ENCODE peak calls at places on chromosome 5, in nine cellular contexts. One of them, this sample, is unnamed.

GRCh38 chr5:172482156-172483020 is 28.1 kb upstream of the SH3PXD2B start:
- DNase-seq in heart left ventricle: no peak
- DNase-seq in lower leg skin: no peak
- DNase-seq in psoas muscle: no peak
- DNase-seq in pancreas: no peak
- DNase-seq in AG04449: no peak
- DNase-seq in kidney: no peak
- DNase-seq in colonic mucosa: no peak
- DNase-seq in dorsolateral prefrontal cortex: no peak
- DNase-seq in this sample: no peak

GRCh38 chr5:132704875-132705274 is 31.1 kb downstream of the IL4 start:
- DNase-seq in heart left ventricle: no peak
- DNase-seq in lower leg skin: no peak
- DNase-seq in psoas muscle: no peak
- DNase-seq in pancreas: no peak
- DNase-seq in AG04449: no peak
- DNase-seq in kidney: no peak
- DNase-seq in colonic mucosa: no peak
- DNase-seq in dorsolateral prefrontal cortex: no peak
- DNase-seq in this sample: no peak

GRCh38 chr5:88503065-88503394 is 234.4 kb upstream of the TMEM161B start:
- DNase-seq in heart left ventricle: no peak
- DNase-seq in lower leg skin: no peak
- DNase-seq in psoas muscle: no peak
- DNase-seq in pancreas: no peak
- DNase-seq in AG04449: no peak
- DNase-seq in kidney: no peak
- DNase-seq in colonic mucosa: no peak
- DNase-seq in dorsolateral prefrontal cortex: no peak
- DNase-seq in this sample: no peak

GRCh38 chr5:43191740-43192557 is at the start of gene NIM1K:
- DNase-seq in heart left ventricle: peak
- DNase-seq in lower leg skin: peak
- DNase-seq in psoas muscle: peak
- DNase-seq in pancreas: peak
- DNase-seq in AG04449: no peak
- DNase-seq in kidney: peak
- DNase-seq in colonic mucosa: peak
- DNase-seq in dorsolateral prefrontal cortex: peak
- DNase-seq in this sample: no peak

GRCh38 chr5:152113401-152113800 is 188.8 kb upstream of the GLRA1 start:
- DNase-seq in heart left ventricle: no peak
- DNase-seq in lower leg skin: no peak
- DNase-seq in psoas muscle: no peak
- DNase-seq in pancreas: no peak
- DNase-seq in AG04449: no peak
- DNase-seq in kidney: no peak
- DNase-seq in colonic mucosa: no peak
- DNase-seq in dorsolateral prefrontal cortex: no peak
- DNase-seq in this sample: no peak

GRCh38 chr5:93246093-93246855 is 334.7 kb downstream of the NR2F1-AS1 start:
- DNase-seq in heart left ventricle: no peak
- DNase-seq in lower leg skin: no peak
- DNase-seq in psoas muscle: no peak
- DNase-seq in pancreas: no peak
- DNase-seq in AG04449: no peak
- DNase-seq in kidney: no peak
- DNase-seq in colonic mucosa: peak
- DNase-seq in dorsolateral prefrontal cortex: no peak
- DNase-seq in this sample: no peak

GRCh38 chr5:115423541-115423940 is 121.0 kb downstream of the FEM1C start:
- DNase-seq in heart left ventricle: peak
- DNase-seq in lower leg skin: peak
- DNase-seq in psoas muscle: peak
- DNase-seq in pancreas: no peak
- DNase-seq in AG04449: no peak
- DNase-seq in kidney: no peak
- DNase-seq in colonic mucosa: peak
- DNase-seq in dorsolateral prefrontal cortex: no peak
- DNase-seq in this sample: no peak

GRCh38 chr5:142063878-142064331 is 44.7 kb upstream of the NDFIP1 start:
- DNase-seq in heart left ventricle: peak
- DNase-seq in lower leg skin: peak
- DNase-seq in psoas muscle: peak
- DNase-seq in pancreas: peak
- DNase-seq in AG04449: no peak
- DNase-seq in kidney: peak
- DNase-seq in colonic mucosa: peak
- DNase-seq in dorsolateral prefrontal cortex: peak
- DNase-seq in this sample: no peak

GRCh38 chr5:33075731-33076130 is 364.6 kb downstream of the NPR3 start:
- DNase-seq in heart left ventricle: no peak
- DNase-seq in lower leg skin: no peak
- DNase-seq in psoas muscle: no peak
- DNase-seq in pancreas: no peak
- DNase-seq in AG04449: no peak
- DNase-seq in kidney: no peak
- DNase-seq in colonic mucosa: no peak
- DNase-seq in dorsolateral prefrontal cortex: no peak
- DNase-seq in this sample: no peak

GRCh38 chr5:33074548-33074947 is 363.4 kb downstream of the NPR3 start:
- DNase-seq in heart left ventricle: no peak
- DNase-seq in lower leg skin: no peak
- DNase-seq in psoas muscle: no peak
- DNase-seq in pancreas: no peak
- DNase-seq in AG04449: no peak
- DNase-seq in kidney: no peak
- DNase-seq in colonic mucosa: no peak
- DNase-seq in dorsolateral prefrontal cortex: no peak
- DNase-seq in this sample: no peak

GRCh38 chr5:33073856-33074255 is 362.7 kb downstream of the NPR3 start:
- DNase-seq in heart left ventricle: no peak
- DNase-seq in lower leg skin: no peak
- DNase-seq in psoas muscle: no peak
- DNase-seq in pancreas: no peak
- DNase-seq in AG04449: no peak
- DNase-seq in kidney: no peak
- DNase-seq in colonic mucosa: no peak
- DNase-seq in dorsolateral prefrontal cortex: no peak
- DNase-seq in this sample: no peak

GRCh38 chr5:33072296-33072695 is 361.2 kb downstream of the NPR3 start:
- DNase-seq in heart left ventricle: no peak
- DNase-seq in lower leg skin: no peak
- DNase-seq in psoas muscle: no peak
- DNase-seq in pancreas: no peak
- DNase-seq in AG04449: no peak
- DNase-seq in kidney: no peak
- DNase-seq in colonic mucosa: no peak
- DNase-seq in dorsolateral prefrontal cortex: no peak
- DNase-seq in this sample: no peak

GRCh38 chr5:33072700-33073099 is 361.6 kb downstream of the NPR3 start:
- DNase-seq in heart left ventricle: no peak
- DNase-seq in lower leg skin: no peak
- DNase-seq in psoas muscle: no peak
- DNase-seq in pancreas: no peak
- DNase-seq in AG04449: no peak
- DNase-seq in kidney: no peak
- DNase-seq in colonic mucosa: no peak
- DNase-seq in dorsolateral prefrontal cortex: no peak
- DNase-seq in this sample: no peak
- H3K4me3 ChIP-seq in heart left ventricle: no peak
- H3K4me3 ChIP-seq in lower leg skin: no peak
- H3K4me3 ChIP-seq in psoas muscle: no peak
- H3K4me3 ChIP-seq in pancreas: no peak
- H3K4me3 ChIP-seq in AG04449: no peak
- H3K4me3 ChIP-seq in kidney: no peak
- H3K4me3 ChIP-seq in colonic mucosa: no peak
- H3K4me3 ChIP-seq in dorsolateral prefrontal cortex: no peak
- H3K4me3 ChIP-seq in this sample: no peak

GRCh38 chr5:72082048-72082447 is 25.2 kb upstream of the MAP1B start:
- DNase-seq in heart left ventricle: no peak
- DNase-seq in lower leg skin: no peak
- DNase-seq in psoas muscle: no peak
- DNase-seq in pancreas: no peak
- DNase-seq in AG04449: no peak
- DNase-seq in kidney: no peak
- DNase-seq in colonic mucosa: no peak
- DNase-seq in dorsolateral prefrontal cortex: no peak
- DNase-seq in this sample: no peak
- TF ChIP-seq CTCF in heart left ventricle: no peak
- TF ChIP-seq CTCF in lower leg skin: no peak
- TF ChIP-seq CTCF in psoas muscle: no peak
- TF ChIP-seq CTCF in pancreas: no peak
- TF ChIP-seq CTCF in AG04449: no peak
- TF ChIP-seq CTCF in kidney: no peak
- TF ChIP-seq CTCF in colonic mucosa: no peak
- TF ChIP-seq CTCF in dorsolateral prefrontal cortex: no peak
- TF ChIP-seq CTCF in this sample: no peak

GRCh38 chr5:10308844-10309243 is 1.1 kb upstream of the CMBL start:
- DNase-seq in heart left ventricle: no peak
- DNase-seq in lower leg skin: no peak
- DNase-seq in psoas muscle: no peak
- DNase-seq in pancreas: no peak
- DNase-seq in AG04449: no peak
- DNase-seq in kidney: no peak
- DNase-seq in colonic mucosa: no peak
- DNase-seq in dorsolateral prefrontal cortex: no peak
- DNase-seq in this sample: no peak

GRCh38 chr5:10307206-10308148 is at the start of gene CMBL:
- DNase-seq in heart left ventricle: peak
- DNase-seq in lower leg skin: no peak
- DNase-seq in psoas muscle: peak
- DNase-seq in pancreas: peak
- DNase-seq in AG04449: no peak
- DNase-seq in kidney: peak
- DNase-seq in colonic mucosa: peak
- DNase-seq in dorsolateral prefrontal cortex: peak
- DNase-seq in this sample: no peak

GRCh38 chr5:10304932-10305331 is 2.8 kb downstream of the CMBL start:
- DNase-seq in heart left ventricle: no peak
- DNase-seq in lower leg skin: no peak
- DNase-seq in psoas muscle: peak
- DNase-seq in pancreas: no peak
- DNase-seq in AG04449: no peak
- DNase-seq in kidney: no peak
- DNase-seq in colonic mucosa: no peak
- DNase-seq in dorsolateral prefrontal cortex: no peak
- DNase-seq in this sample: no peak

GRCh38 chr5:10306114-10306513 is 1.6 kb downstream of the CMBL start:
- DNase-seq in heart left ventricle: no peak
- DNase-seq in lower leg skin: no peak
- DNase-seq in psoas muscle: no peak
- DNase-seq in pancreas: no peak
- DNase-seq in AG04449: no peak
- DNase-seq in kidney: no peak
- DNase-seq in colonic mucosa: peak
- DNase-seq in dorsolateral prefrontal cortex: no peak
- DNase-seq in this sample: no peak

DNA sequence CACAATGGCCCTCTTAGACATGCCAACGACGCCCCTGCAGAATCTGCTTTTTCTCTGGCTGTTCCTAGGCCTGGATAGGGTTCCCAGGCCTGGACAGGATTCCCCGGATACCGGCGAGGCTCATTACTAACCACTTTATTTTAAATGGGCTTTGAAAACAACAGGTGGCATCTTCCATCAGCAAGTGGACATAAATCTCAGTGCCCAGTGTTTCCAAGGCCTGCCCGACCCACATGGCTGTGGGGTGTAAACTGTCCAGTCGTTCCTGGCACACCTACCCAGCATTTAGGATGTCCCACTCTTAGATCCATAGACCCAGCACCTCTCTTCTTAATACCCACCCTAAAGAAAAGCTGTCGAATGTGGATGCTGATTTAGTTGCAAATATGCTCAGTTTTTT is 896 bp downstream of the CMBL start:
- DNase-seq in heart left ventricle: no peak
- DNase-seq in lower leg skin: no peak
- DNase-seq in psoas muscle: peak
- DNase-seq in pancreas: no peak
- DNase-seq in AG04449: no peak
- DNase-seq in kidney: no peak
- DNase-seq in colonic mucosa: peak
- DNase-seq in dorsolateral prefrontal cortex: no peak
- DNase-seq in this sample: no peak
- H3K4me3 ChIP-seq in heart left ventricle: peak
- H3K4me3 ChIP-seq in lower leg skin: no peak
- H3K4me3 ChIP-seq in psoas muscle: peak
- H3K4me3 ChIP-seq in pancreas: peak
- H3K4me3 ChIP-seq in AG04449: peak
- H3K4me3 ChIP-seq in kidney: peak
- H3K4me3 ChIP-seq in colonic mucosa: peak
- H3K4me3 ChIP-seq in dorsolateral prefrontal cortex: peak
- H3K4me3 ChIP-seq in this sample: peak

GRCh38 chr5:178940569-178941360 is at the start of gene ZNF454:
- DNase-seq in heart left ventricle: peak
- DNase-seq in lower leg skin: peak
- DNase-seq in psoas muscle: peak
- DNase-seq in pancreas: peak
- DNase-seq in AG04449: peak
- DNase-seq in kidney: peak
- DNase-seq in colonic mucosa: peak
- DNase-seq in dorsolateral prefrontal cortex: peak
- DNase-seq in this sample: peak
- TF ChIP-seq CTCF in heart left ventricle: no peak
- TF ChIP-seq CTCF in lower leg skin: no peak
- TF ChIP-seq CTCF in psoas muscle: no peak
- TF ChIP-seq CTCF in pancreas: no peak
- TF ChIP-seq CTCF in AG04449: no peak
- TF ChIP-seq CTCF in kidney: no peak
- TF ChIP-seq CTCF in colonic mucosa: no peak
- TF ChIP-seq CTCF in dorsolateral prefrontal cortex: peak
- TF ChIP-seq CTCF in this sample: no peak

GRCh38 chr5:135559342-135559741 is 19.4 kb downstream of the CXCL14 start:
- DNase-seq in heart left ventricle: no peak
- DNase-seq in lower leg skin: no peak
- DNase-seq in psoas muscle: no peak
- DNase-seq in pancreas: no peak
- DNase-seq in AG04449: no peak
- DNase-seq in kidney: no peak
- DNase-seq in colonic mucosa: no peak
- DNase-seq in dorsolateral prefrontal cortex: no peak
- DNase-seq in this sample: no peak
- H3K4me3 ChIP-seq in heart left ventricle: no peak
- H3K4me3 ChIP-seq in lower leg skin: no peak
- H3K4me3 ChIP-seq in psoas muscle: no peak
- H3K4me3 ChIP-seq in pancreas: no peak
- H3K4me3 ChIP-seq in AG04449: no peak
- H3K4me3 ChIP-seq in kidney: no peak
- H3K4me3 ChIP-seq in colonic mucosa: no peak
- H3K4me3 ChIP-seq in dorsolateral prefrontal cortex: no peak
- H3K4me3 ChIP-seq in this sample: no peak

GRCh38 chr5:94397508-94397907 is 220.9 kb downstream of the KIAA0825 start:
- DNase-seq in heart left ventricle: no peak
- DNase-seq in lower leg skin: no peak
- DNase-seq in psoas muscle: no peak
- DNase-seq in pancreas: no peak
- DNase-seq in AG04449: no peak
- DNase-seq in kidney: no peak
- DNase-seq in colonic mucosa: no peak
- DNase-seq in dorsolateral prefrontal cortex: no peak
- DNase-seq in this sample: no peak
- TF ChIP-seq CTCF in heart left ventricle: no peak
- TF ChIP-seq CTCF in lower leg skin: no peak
- TF ChIP-seq CTCF in psoas muscle: no peak
- TF ChIP-seq CTCF in pancreas: no peak
- TF ChIP-seq CTCF in AG04449: no peak
- TF ChIP-seq CTCF in kidney: no peak
- TF ChIP-seq CTCF in colonic mucosa: no peak
- TF ChIP-seq CTCF in dorsolateral prefrontal cortex: no peak
- TF ChIP-seq CTCF in this sample: no peak

This sample was measured in breast epithelium.